ENCODE peak calls at places on chromosomes 11 and 22, in five cellular contexts. One of them, this sample, is unnamed.

GRCh38 chr22:40491990-40492631 is 121.7 kb downstream of the SGSM3 start:
- DNase-seq in lower leg skin: peak
- DNase-seq in heart left ventricle: peak
- DNase-seq in Peyer's patch: no peak
- DNase-seq in GM12891: peak
- DNase-seq in this sample: no peak

GRCh38 chr11:218815-219593 is 11.5 kb downstream of the RIC8A start:
- DNase-seq in lower leg skin: no peak
- DNase-seq in GM12891: no peak
- DNase-seq in Peyer's patch: no peak
- DNase-seq in heart left ventricle: no peak
- DNase-seq in this sample: no peak

GRCh38 chr11:106031210-106031845 is 9.3 kb upstream of the MSANTD4 start:
- DNase-seq in Peyer's patch: no peak
- DNase-seq in lower leg skin: no peak
- DNase-seq in GM12891: no peak
- DNase-seq in heart left ventricle: no peak
- DNase-seq in this sample: no peak

GRCh38 chr11:12086271-12087074 is 23.9 kb upstream of the MICAL2 start:
- DNase-seq in Peyer's patch: no peak
- DNase-seq in lower leg skin: peak
- DNase-seq in heart left ventricle: peak
- DNase-seq in GM12891: no peak
- DNase-seq in this sample: no peak

GRCh38 chr11:117759305-117759704 is 37.7 kb downstream of the DSCAML1 start:
- DNase-seq in heart left ventricle: no peak
- DNase-seq in GM12891: no peak
- DNase-seq in lower leg skin: no peak
- DNase-seq in Peyer's patch: no peak
- DNase-seq in this sample: no peak

GRCh38 chr11:17012712-17013547 is 1.3 kb downstream of the PLEKHA7 start:
- DNase-seq in heart left ventricle: no peak
- DNase-seq in lower leg skin: no peak
- DNase-seq in GM12891: no peak
- DNase-seq in Peyer's patch: no peak
- DNase-seq in this sample: no peak

GRCh38 chr11:117175104-117175503 is 3.4 kb upstream of the SIDT2 start:
- DNase-seq in heart left ventricle: no peak
- DNase-seq in Peyer's patch: no peak
- DNase-seq in GM12891: no peak
- DNase-seq in lower leg skin: no peak
- DNase-seq in this sample: no peak

GRCh38 chr22:19061471-19062138 is 60.6 kb downstream of the DGCR2 start:
- DNase-seq in lower leg skin: no peak
- DNase-seq in GM12891: no peak
- DNase-seq in heart left ventricle: no peak
- DNase-seq in Peyer's patch: no peak
- DNase-seq in this sample: no peak

GRCh38 chr11:20854214-20854613 is 184.8 kb downstream of the NELL1 start:
- DNase-seq in Peyer's patch: no peak
- DNase-seq in GM12891: no peak
- DNase-seq in heart left ventricle: no peak
- DNase-seq in lower leg skin: no peak
- DNase-seq in this sample: no peak

GRCh38 chr22:24697671-24698082 is 76.8 kb downstream of the PIWIL3 start:
- DNase-seq in lower leg skin: peak
- DNase-seq in heart left ventricle: no peak
- DNase-seq in GM12891: no peak
- DNase-seq in Peyer's patch: no peak
- DNase-seq in this sample: peak

GRCh38 chr11:131522851-131523250 is 152.4 kb downstream of the NTM start:
- DNase-seq in Peyer's patch: no peak
- DNase-seq in heart left ventricle: no peak
- DNase-seq in GM12891: no peak
- DNase-seq in lower leg skin: no peak
- DNase-seq in this sample: no peak

GRCh38 chr11:721913-722811 is 16.1 kb downstream of the EPS8L2 start:
- DNase-seq in lower leg skin: no peak
- DNase-seq in Peyer's patch: peak
- DNase-seq in heart left ventricle: no peak
- DNase-seq in GM12891: no peak
- DNase-seq in this sample: no peak

GRCh38 chr22:41800348-41801146 is at the start of gene CCDC134:
- DNase-seq in Peyer's patch: peak
- DNase-seq in heart left ventricle: peak
- DNase-seq in lower leg skin: peak
- DNase-seq in GM12891: peak
- DNase-seq in this sample: peak
- TF ChIP-seq POLR2A in Peyer's patch: peak
- TF ChIP-seq POLR2A in heart left ventricle: no peak
- TF ChIP-seq POLR2A in lower leg skin: no peak
- TF ChIP-seq POLR2A in GM12891: peak
- TF ChIP-seq POLR2A in this sample: peak

GRCh38 chr11:86955674-86956522 is 703 bp upstream of the FZD4 start:
- DNase-seq in Peyer's patch: peak
- DNase-seq in lower leg skin: peak
- DNase-seq in heart left ventricle: peak
- DNase-seq in GM12891: peak
- DNase-seq in this sample: peak

GRCh38 chr11:86952221-86952875 is 2.8 kb downstream of the FZD4 start:
- DNase-seq in lower leg skin: no peak
- DNase-seq in Peyer's patch: no peak
- DNase-seq in GM12891: no peak
- DNase-seq in heart left ventricle: no peak
- DNase-seq in this sample: no peak

GRCh38 chr11:86954288-86955110 is 696 bp downstream of the FZD4 start:
- DNase-seq in lower leg skin: peak
- DNase-seq in GM12891: peak
- DNase-seq in Peyer's patch: no peak
- DNase-seq in heart left ventricle: peak
- DNase-seq in this sample: peak

GRCh38 chr11:86952933-86953637 is 2.1 kb downstream of the FZD4 start:
- DNase-seq in Peyer's patch: no peak
- DNase-seq in GM12891: no peak
- DNase-seq in lower leg skin: no peak
- DNase-seq in heart left ventricle: no peak
- DNase-seq in this sample: no peak

DNA sequence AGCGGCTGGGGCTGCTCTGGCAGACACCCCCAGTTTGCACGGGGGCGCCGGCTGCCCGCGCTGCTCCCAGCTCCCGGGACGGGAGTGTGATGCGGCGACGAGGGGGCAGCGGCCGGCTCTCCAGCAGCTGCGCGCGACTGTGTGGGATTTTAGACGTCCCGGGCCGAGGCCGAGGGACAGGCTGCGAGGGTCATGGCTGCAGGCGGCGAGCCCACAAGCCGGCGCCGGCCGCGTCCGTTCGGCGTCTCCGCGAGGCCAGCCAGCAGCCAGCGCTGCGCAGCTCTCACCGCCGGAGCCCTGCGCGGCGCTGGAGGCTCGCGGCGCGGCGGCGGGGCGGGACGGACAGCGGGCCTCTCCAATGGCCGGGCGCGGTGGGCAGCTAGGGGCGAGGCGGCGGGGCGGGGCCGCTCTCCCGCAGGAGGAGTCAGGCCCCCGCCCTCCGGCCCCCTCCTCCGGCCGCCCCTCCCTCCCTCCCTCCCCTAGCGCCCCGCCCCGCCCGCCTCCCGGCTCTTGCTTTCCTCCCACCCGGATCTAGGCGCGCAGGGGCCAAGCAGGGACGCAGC is at the start of gene FZD4:
- DNase-seq in GM12891: peak
- DNase-seq in lower leg skin: peak
- DNase-seq in Peyer's patch: peak
- DNase-seq in heart left ventricle: peak
- DNase-seq in this sample: peak
- TF ChIP-seq POLR2A in GM12891: no peak
- TF ChIP-seq POLR2A in lower leg skin: no peak
- TF ChIP-seq POLR2A in Peyer's patch: peak
- TF ChIP-seq POLR2A in heart left ventricle: peak
- TF ChIP-seq POLR2A in this sample: no peak

DNA sequence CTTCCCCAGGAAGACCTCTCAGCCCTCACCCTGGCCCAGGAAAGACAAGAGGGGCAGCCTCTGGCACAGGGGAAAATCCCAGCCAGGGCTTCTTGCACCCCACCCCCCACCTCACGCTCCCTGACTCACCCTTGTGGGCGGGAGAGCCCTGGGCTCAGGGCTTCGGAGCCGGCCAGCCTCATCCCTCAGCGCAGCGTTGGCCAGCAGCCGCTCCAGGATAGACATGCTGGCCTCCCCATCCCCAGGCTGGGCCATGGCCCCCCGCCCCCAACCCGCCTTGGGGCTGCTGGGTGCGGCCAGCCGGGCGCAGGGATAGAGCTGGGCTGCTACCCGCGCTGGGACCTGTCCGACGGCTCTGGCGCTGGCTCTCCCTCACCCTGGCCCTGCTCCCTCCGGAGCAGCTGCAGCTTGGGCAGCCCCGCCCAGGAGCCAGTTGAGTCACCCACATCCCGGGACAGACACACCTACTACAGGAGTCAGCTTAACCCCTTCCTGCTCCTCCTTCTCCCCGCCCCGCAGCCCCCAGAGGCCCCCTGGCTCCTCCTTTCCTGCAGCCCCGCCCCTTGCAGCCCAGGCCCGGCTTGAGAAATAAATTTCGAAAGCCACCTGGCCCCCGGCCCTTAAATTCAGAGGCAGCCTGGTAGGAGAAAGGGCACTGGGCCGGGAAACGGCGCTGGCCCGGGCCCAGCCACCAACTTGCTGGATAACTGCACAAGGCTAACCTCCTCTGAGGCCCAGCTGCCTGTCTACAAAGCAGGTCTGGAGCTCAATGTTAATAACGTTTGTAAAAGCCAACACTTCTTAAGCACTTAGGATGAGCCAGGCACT is 13.4 kb downstream of the TNKS1BP1 start:
- DNase-seq in Peyer's patch: peak
- DNase-seq in lower leg skin: peak
- DNase-seq in GM12891: peak
- DNase-seq in heart left ventricle: peak
- DNase-seq in this sample: peak
- TF ChIP-seq POLR2A in Peyer's patch: peak
- TF ChIP-seq POLR2A in lower leg skin: peak
- TF ChIP-seq POLR2A in GM12891: no peak
- TF ChIP-seq POLR2A in heart left ventricle: no peak
- TF ChIP-seq POLR2A in this sample: no peak

GRCh38 chr22:44701187-44701586 is 817 bp upstream of the PRR5 start:
- DNase-seq in heart left ventricle: no peak
- DNase-seq in lower leg skin: no peak
- DNase-seq in GM12891: no peak
- DNase-seq in Peyer's patch: no peak
- DNase-seq in this sample: no peak

GRCh38 chr22:44701824-44702478 is at the start of gene PRR5:
- DNase-seq in GM12891: peak
- DNase-seq in heart left ventricle: peak
- DNase-seq in Peyer's patch: peak
- DNase-seq in lower leg skin: peak
- DNase-seq in this sample: peak

GRCh38 chr22:44704159-44705021 is 2.4 kb downstream of the PRR5 start:
- DNase-seq in GM12891: no peak
- DNase-seq in lower leg skin: no peak
- DNase-seq in heart left ventricle: no peak
- DNase-seq in Peyer's patch: no peak
- DNase-seq in this sample: no peak

GRCh38 chr22:44703269-44703870 is 1.4 kb downstream of the PRR5 start:
- DNase-seq in Peyer's patch: no peak
- DNase-seq in lower leg skin: no peak
- DNase-seq in GM12891: no peak
- DNase-seq in heart left ventricle: no peak
- DNase-seq in this sample: no peak

GRCh38 chr22:44702479-44703219 is 645 bp downstream of the PRR5 start:
- DNase-seq in lower leg skin: no peak
- DNase-seq in GM12891: no peak
- DNase-seq in heart left ventricle: no peak
- DNase-seq in Peyer's patch: peak
- DNase-seq in this sample: no peak
- TF ChIP-seq POLR2A in lower leg skin: no peak
- TF ChIP-seq POLR2A in GM12891: no peak
- TF ChIP-seq POLR2A in heart left ventricle: no peak
- TF ChIP-seq POLR2A in Peyer's patch: no peak
- TF ChIP-seq POLR2A in this sample: no peak

DNA sequence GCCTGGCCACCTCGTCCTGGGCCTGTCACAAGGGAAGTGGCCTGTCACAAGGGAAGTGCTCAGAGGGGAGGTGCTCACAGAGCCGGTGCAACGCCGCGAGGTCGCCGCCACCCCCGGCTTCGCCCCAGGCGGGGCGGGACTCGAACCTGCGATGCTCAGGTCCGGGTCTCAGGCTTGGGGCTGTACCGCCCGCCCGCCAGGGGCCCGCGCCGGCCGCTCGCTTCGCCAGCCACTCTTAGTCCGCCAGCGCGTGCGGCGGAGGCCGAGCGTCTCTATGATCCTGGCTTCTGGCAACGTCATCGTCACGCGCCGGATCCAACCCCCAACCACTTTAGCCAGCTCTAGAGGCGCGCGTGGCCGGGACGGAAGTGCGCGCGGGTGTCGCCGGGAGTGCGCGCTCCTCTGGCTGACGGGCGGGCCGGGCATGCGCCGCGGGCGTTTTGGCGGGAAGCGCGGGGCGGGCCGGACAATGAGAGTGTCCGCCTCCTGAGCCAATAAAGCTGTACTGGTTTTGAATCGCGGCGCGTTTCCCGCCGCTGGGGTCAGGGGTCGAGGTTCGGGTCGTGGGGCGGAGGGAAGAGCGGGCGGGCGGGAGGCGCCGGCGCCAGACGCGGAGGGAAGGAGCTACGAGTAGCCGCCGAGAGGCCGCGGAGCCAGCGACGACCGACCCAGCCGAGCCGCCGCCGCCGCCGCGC is at the start of gene TRMT2A:
- DNase-seq in GM12891: peak
- DNase-seq in Peyer's patch: peak
- DNase-seq in lower leg skin: peak
- DNase-seq in heart left ventricle: peak
- DNase-seq in this sample: peak
- TF ChIP-seq POLR2A in GM12891: no peak
- TF ChIP-seq POLR2A in Peyer's patch: peak
- TF ChIP-seq POLR2A in lower leg skin: no peak
- TF ChIP-seq POLR2A in heart left ventricle: no peak
- TF ChIP-seq POLR2A in this sample: peak

DNA sequence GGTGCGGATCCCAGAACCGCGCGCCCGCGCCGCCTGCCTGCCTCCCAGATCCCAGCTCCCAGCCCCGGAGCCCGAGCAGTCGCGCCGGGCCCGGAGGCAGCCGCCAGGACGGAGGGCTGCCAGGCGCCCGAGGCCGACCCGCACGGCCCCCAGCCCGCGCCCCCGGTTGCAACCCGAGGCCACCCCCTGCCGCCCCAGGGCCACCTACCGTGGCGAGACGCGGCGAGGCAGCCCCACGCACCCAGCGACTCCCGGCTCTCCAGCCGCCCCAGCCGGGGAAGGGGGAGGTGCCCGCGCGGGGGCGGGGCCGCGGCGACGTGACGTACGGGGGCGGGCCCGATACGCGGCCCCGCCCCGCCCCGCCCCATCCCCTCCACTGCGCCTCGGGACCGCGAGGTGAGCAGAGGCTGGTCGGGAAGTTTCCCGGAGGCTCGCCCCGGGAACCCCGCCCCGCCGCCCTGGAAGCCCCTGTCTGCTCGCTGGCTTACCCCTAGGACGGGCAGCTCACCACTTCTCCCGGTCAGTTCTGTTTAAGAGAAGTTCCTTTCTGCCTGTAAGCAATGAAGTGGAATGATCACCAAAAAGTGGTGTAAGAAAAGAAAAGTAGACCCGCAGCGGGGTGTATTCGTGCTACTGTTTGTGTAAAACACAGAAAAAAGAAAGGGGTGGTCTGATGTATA is at the start of gene TPST2:
- DNase-seq in Peyer's patch: peak
- DNase-seq in lower leg skin: peak
- DNase-seq in GM12891: peak
- DNase-seq in heart left ventricle: peak
- DNase-seq in this sample: peak
- TF ChIP-seq POLR2A in Peyer's patch: peak
- TF ChIP-seq POLR2A in lower leg skin: no peak
- TF ChIP-seq POLR2A in GM12891: peak
- TF ChIP-seq POLR2A in heart left ventricle: peak
- TF ChIP-seq POLR2A in this sample: peak